ENCODE peak calls at places on chromosomes 1 and 21, in six cellular contexts. I, X, Z, S, C and Y are unnamed samples.

GRCh38 chr1:22350171-22350961 is 101.3 kb upstream of the ZBTB40 start:
- DNase-seq in I (no peak), X (no peak), Z (no peak), S (peak; percentile 29), C (no peak), Y (no peak)

GRCh38 chr1:60102691-60103090 is 29.1 kb upstream of the C1orf87 start:
- DNase-seq in I (no peak), X (no peak), Z (no peak), S (no peak), C (no peak), Y (peak; percentile 12)

GRCh38 chr1:20935717-20936116 is 148.6 kb upstream of the HP1BP3 start:
- DNase-seq in I (no peak), X (no peak), Z (no peak), S (no peak), C (no peak), Y (no peak)

GRCh38 chr1:176670853-176671252 is 207.9 kb downstream of the PAPPA2 start:
- DNase-seq in I (no peak), X (no peak), Z (no peak), S (no peak), C (no peak), Y (no peak)

GRCh38 chr21:32949701-32950100 is 76.0 kb upstream of the OLIG2 start:
- DNase-seq in I (no peak), X (no peak), Z (no peak), S (no peak), C (no peak), Y (no peak)

GRCh38 chr1:204077979-204078696 is 5.2 kb downstream of the SOX13 start:
- DNase-seq in I (no peak), X (no peak), Z (no peak), S (no peak), C (peak; percentile 17), Y (no peak)

GRCh38 chr1:94309216-94309615 is 71.8 kb upstream of the ARHGAP29 start:
- DNase-seq in I (no peak), X (no peak), Z (no peak), S (no peak), C (no peak), Y (no peak)

GRCh38 chr1:181594553-181594952 is 111.2 kb downstream of the CACNA1E start:
- DNase-seq in I (no peak), X (no peak), Z (no peak), S (no peak), C (no peak), Y (no peak)

GRCh38 chr1:181104790-181105133 is 16.3 kb downstream of the IER5 start:
- DNase-seq in I (no peak), X (peak; percentile 71), Z (no peak), S (peak; percentile 51), C (no peak), Y (peak; percentile 60)

GRCh38 chr1:36555041-36555440 is 72.3 kb upstream of the CSF3R start:
- DNase-seq in I (no peak), X (no peak), Z (no peak), S (no peak), C (no peak), Y (no peak)

GRCh38 chr1:205226868-205227583 is 720 bp upstream of the TMCC2 start:
- DNase-seq in I (no peak), X (no peak), Z (peak; percentile 44), S (peak; percentile 33), C (peak; percentile 44), Y (peak; percentile 38)

GRCh38 chr1:166390406-166390805 is 223.6 kb upstream of the FAM78B start:
- DNase-seq in I (no peak), X (no peak), Z (no peak), S (no peak), C (no peak), Y (no peak)

GRCh38 chr21:29832217-29832616 is 107.6 kb downstream of the GRIK1 start:
- DNase-seq in I (no peak), X (no peak), Z (no peak), S (no peak), C (no peak), Y (no peak)

GRCh38 chr1:85938829-85939228 is 217.7 kb downstream of the COL24A1 start:
- DNase-seq in I (no peak), X (no peak), Z (no peak), S (no peak), C (no peak), Y (no peak)

GRCh38 chr1:151728151-151728711 is 6.9 kb downstream of the RIIAD1 start:
- DNase-seq in I (peak; percentile 82), X (no peak), Z (peak; percentile 55), S (peak; percentile 43), C (no peak), Y (peak; percentile 40)

GRCh38 chr1:6419803-6420593 is at the start of gene HES2:
- DNase-seq in I (no peak), X (no peak), Z (no peak), S (no peak), C (no peak), Y (peak; percentile 41)

GRCh38 chr1:6419397-6419802 is 319 bp downstream of the HES2 start:
- DNase-seq in I (no peak), X (no peak), Z (no peak), S (no peak), C (peak; percentile 41), Y (no peak)

GRCh38 chr1:6421266-6421665 is 1.5 kb upstream of the HES2 start:
- DNase-seq in I (no peak), X (no peak), Z (no peak), S (no peak), C (no peak), Y (no peak)

GRCh38 chr1:6418668-6419396 is 887 bp downstream of the HES2 start:
- DNase-seq in I (no peak), X (no peak), Z (no peak), S (no peak), C (no peak), Y (peak; percentile 41)

DNA sequence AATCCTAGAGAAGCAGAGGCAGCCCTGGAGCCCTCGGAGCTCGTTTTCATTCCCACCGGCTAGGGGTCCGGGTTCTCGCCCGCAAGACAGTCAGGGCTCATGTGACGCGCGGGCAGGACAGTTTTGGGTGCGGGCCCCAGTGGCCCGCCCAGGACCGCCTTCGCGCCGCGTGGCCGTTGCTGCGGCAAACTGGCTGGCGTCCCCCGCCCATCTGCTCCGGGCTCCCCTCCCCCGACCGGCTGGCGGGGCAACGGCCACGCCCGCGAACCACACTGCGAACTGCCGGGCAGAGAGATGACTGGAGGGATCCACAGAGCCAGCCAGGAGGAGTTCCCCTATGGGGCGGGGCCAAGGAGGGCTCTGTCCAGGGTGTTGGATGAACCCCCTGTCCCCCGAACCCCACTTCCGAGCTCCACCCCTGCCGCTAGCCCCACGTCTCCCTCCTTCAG is 899 bp upstream of the HES2 start:
- DNase-seq in I (no peak), X (no peak), Z (no peak), S (no peak), C (no peak), Y (no peak)
- H3K4me3 ChIP-seq in I (no peak overlapping the region), X (no peak overlapping the region), Z (no peak overlapping the region), S (no peak overlapping the region), C (no peak overlapping the region), Y (no peak overlapping the region)

DNA sequence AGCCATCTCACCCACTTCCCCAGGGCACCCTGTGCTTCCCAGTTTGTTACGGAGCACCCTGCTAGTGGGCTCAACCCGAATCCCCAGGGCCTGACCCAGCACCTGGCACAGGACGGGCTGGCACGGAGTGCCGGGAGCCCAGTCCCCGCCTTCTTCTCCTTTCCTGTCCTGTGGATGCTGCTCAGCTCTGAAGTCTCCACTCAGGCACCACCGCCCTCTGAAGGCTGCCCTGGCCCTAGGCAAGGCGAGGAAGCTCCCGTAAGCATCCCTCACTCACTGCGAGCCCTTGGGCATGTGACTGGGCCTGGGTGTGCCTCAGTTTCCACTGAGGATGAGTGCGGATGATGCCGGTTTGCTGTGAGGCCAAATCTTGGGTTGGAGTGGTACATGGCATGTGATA is 21.8 kb downstream of the SLC1A7 start:
- DNase-seq in I (no peak), X (no peak), Z (no peak), S (no peak), C (no peak), Y (no peak)
- TF ChIP-seq CTCF in I (no peak), X (no peak), Z (no peak), S (no peak), C (no peak), Y (no peak)

GRCh38 chr1:28439320-28439719 is 66.5 kb upstream of the RCC1 start:
- DNase-seq in I (no peak), X (no peak), Z (no peak), S (no peak), C (no peak), Y (no peak)
- H3K4me3 ChIP-seq in I (no peak overlapping the region), X (no peak overlapping the region), Z (no peak overlapping the region), S (no peak overlapping the region), C (peak overlapping the region; percentile 44), Y (no peak overlapping the region)

DNA sequence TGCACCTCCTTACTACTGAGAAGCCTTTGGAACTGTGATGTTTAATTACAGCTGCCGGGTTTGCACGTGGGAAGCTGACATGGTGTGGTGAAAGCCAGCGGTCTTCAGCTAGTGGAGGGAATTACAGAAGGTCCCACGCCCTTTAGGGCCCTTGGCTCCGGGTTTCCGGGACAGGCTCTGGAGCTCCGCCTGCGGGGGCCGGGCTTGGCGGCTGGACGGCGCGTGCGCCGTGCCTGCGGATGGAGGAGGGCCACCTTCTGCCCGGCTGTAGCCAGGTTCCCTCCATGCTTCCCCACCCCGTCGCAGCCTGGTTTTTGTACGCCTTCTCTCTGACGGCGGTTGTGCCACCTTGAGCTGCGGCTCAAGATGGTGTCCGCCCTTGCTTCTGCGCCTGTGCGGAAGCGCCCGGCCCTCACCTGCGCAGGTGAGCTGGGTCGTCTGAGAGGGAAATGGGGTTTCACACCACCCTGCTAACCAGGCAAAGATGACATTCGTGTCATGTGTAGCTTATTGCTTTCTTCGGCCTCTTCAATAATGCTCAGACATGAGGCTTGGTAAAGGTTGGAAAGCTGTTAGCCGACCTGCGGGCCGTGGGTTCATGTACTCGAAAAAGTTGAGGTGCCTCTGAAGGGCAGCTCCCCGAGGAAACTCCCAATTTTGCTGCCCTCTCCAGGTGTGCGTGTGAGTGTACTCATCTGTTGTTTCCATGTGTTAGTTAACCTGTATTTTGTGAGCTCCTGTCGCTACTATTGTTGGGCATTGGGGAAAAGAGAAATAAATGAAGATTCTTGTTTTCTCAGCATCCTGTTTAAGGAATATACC is 36.6 kb upstream of the OPRD1 start:
- DNase-seq in I (peak; percentile 66), X (peak; percentile 87), Z (peak; percentile 58), S (peak; percentile 41), C (no peak), Y (peak; percentile 82)
- TF ChIP-seq CTCF in I (no peak), X (no peak), Z (no peak), S (no peak), C (no peak), Y (no peak)

DNA sequence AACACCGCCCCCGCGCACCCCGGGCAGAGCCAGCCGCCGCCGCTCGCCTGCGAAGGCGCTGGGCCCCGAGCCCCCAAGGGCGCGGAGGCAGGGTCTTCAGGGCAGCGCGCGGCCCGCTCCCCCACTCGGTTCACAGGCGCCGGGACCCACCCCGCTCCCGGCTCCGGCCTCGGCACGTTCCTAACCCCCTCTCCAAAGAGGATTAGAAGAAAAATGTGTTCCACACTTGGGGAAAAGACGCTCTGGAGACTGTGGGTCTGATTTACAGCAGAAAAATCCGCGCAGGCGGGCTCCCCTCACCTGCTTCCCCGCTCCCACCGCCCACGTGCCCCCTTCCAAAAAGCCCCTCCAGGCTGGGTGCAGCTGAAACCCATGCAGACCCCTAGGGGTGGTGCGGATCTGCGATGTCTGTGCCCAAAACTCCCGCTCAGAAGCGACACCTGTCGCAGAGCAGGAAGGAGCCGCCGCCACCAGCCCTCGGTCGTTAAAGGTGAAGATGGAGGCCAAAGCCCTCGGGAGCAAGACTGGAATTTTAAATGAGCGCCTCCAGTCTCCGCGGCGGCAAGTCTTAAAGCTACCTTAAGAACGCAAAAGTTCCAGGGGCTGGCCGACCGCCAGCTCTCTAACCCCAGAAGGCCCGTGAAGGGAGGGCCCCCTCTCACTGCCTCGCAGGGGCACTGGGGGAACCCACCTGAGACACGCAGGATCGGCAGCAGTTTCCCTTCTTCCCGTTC is 624 bp upstream of the CHD5 start:
- DNase-seq in I (no peak), X (no peak), Z (no peak), S (no peak), C (no peak), Y (no peak)
- H3K4me3 ChIP-seq in I (peak overlapping the region; percentile 64), X (no peak overlapping the region), Z (no peak overlapping the region), S (no peak overlapping the region), C (peak overlapping the region; percentile 52), Y (no peak overlapping the region)